ENCODE peak calls at places on chromosomes 5 and 9, in four cellular contexts. One of them, this sample, is unnamed.

GRCh38 chr5:163832155-163832554 is 326.7 kb downstream of the MAT2B start:
- DNase-seq in lower lobe of right lung: no peak
- DNase-seq in K562: no peak
- DNase-seq in stimulated activated CD4-positive, alpha-beta T cell treated with anti-CD3 and anti-CD28 coated beads, Interleukin-4, amount 100 ng/mL, for 4 hours: no peak
- DNase-seq in this sample: no peak

GRCh38 chr9:126317513-126317912 is 9.1 kb upstream of the MVB12B start:
- DNase-seq in K562: no peak
- DNase-seq in stimulated activated CD4-positive, alpha-beta T cell treated with anti-CD3 and anti-CD28 coated beads, Interleukin-4, amount 100 ng/mL, for 4 hours: peak; percentile 15
- DNase-seq in lower lobe of right lung: no peak
- DNase-seq in this sample: no peak

GRCh38 chr9:22463205-22463604 is 16.6 kb downstream of the DMRTA1 start:
- DNase-seq in lower lobe of right lung: no peak
- DNase-seq in K562: no peak
- DNase-seq in stimulated activated CD4-positive, alpha-beta T cell treated with anti-CD3 and anti-CD28 coated beads, Interleukin-4, amount 100 ng/mL, for 4 hours: no peak
- DNase-seq in this sample: no peak

GRCh38 chr5:68656936-68657857 is 436.6 kb upstream of the SLC30A5 start:
- DNase-seq in lower lobe of right lung: no peak
- DNase-seq in K562: no peak
- DNase-seq in stimulated activated CD4-positive, alpha-beta T cell treated with anti-CD3 and anti-CD28 coated beads, Interleukin-4, amount 100 ng/mL, for 4 hours: no peak
- DNase-seq in this sample: no peak

GRCh38 chr5:94802450-94802849 is 184.0 kb downstream of the SLF1 start:
- DNase-seq in stimulated activated CD4-positive, alpha-beta T cell treated with anti-CD3 and anti-CD28 coated beads, Interleukin-4, amount 100 ng/mL, for 4 hours: no peak
- DNase-seq in K562: no peak
- DNase-seq in lower lobe of right lung: no peak
- DNase-seq in this sample: no peak

GRCh38 chr5:153546566-153546965 is 56.1 kb downstream of the GRIA1 start:
- DNase-seq in K562: no peak
- DNase-seq in stimulated activated CD4-positive, alpha-beta T cell treated with anti-CD3 and anti-CD28 coated beads, Interleukin-4, amount 100 ng/mL, for 4 hours: no peak
- DNase-seq in lower lobe of right lung: no peak
- DNase-seq in this sample: no peak

GRCh38 chr5:110590187-110590586 is 136.3 kb downstream of the TMEM232 start:
- DNase-seq in K562: no peak
- DNase-seq in lower lobe of right lung: no peak
- DNase-seq in stimulated activated CD4-positive, alpha-beta T cell treated with anti-CD3 and anti-CD28 coated beads, Interleukin-4, amount 100 ng/mL, for 4 hours: no peak
- DNase-seq in this sample: no peak

GRCh38 chr9:115018547-115019435 is 88.4 kb upstream of the TNFSF8 start:
- DNase-seq in stimulated activated CD4-positive, alpha-beta T cell treated with anti-CD3 and anti-CD28 coated beads, Interleukin-4, amount 100 ng/mL, for 4 hours: no peak
- DNase-seq in K562: no peak
- DNase-seq in lower lobe of right lung: no peak
- DNase-seq in this sample: no peak

GRCh38 chr9:137039611-137040366 is 6.2 kb downstream of the NPDC1 start:
- DNase-seq in K562: no peak
- DNase-seq in lower lobe of right lung: no peak
- DNase-seq in stimulated activated CD4-positive, alpha-beta T cell treated with anti-CD3 and anti-CD28 coated beads, Interleukin-4, amount 100 ng/mL, for 4 hours: no peak
- DNase-seq in this sample: no peak

GRCh38 chr5:110880413-110880812 is 141.6 kb downstream of the SLC25A46 start:
- DNase-seq in lower lobe of right lung: no peak
- DNase-seq in stimulated activated CD4-positive, alpha-beta T cell treated with anti-CD3 and anti-CD28 coated beads, Interleukin-4, amount 100 ng/mL, for 4 hours: no peak
- DNase-seq in K562: no peak
- DNase-seq in this sample: no peak

GRCh38 chr5:110413856-110414255 is 312.6 kb downstream of the TMEM232 start:
- DNase-seq in K562: no peak
- DNase-seq in lower lobe of right lung: no peak
- DNase-seq in stimulated activated CD4-positive, alpha-beta T cell treated with anti-CD3 and anti-CD28 coated beads, Interleukin-4, amount 100 ng/mL, for 4 hours: no peak
- DNase-seq in this sample: no peak

GRCh38 chr5:135600141-135600570 is 21.4 kb upstream of the CXCL14 start:
- DNase-seq in lower lobe of right lung: no peak
- DNase-seq in K562: no peak
- DNase-seq in stimulated activated CD4-positive, alpha-beta T cell treated with anti-CD3 and anti-CD28 coated beads, Interleukin-4, amount 100 ng/mL, for 4 hours: no peak
- DNase-seq in this sample: no peak

GRCh38 chr5:72618699-72619098 is 111.5 kb upstream of the ZNF366 start:
- DNase-seq in lower lobe of right lung: no peak
- DNase-seq in stimulated activated CD4-positive, alpha-beta T cell treated with anti-CD3 and anti-CD28 coated beads, Interleukin-4, amount 100 ng/mL, for 4 hours: no peak
- DNase-seq in K562: no peak
- DNase-seq in this sample: no peak